ENCODE peak calls at places on chromosome 14, in eight cellular contexts. One of them, this sample, is unnamed.

GRCh38 chr14:53032838-53033390 is 82.1 kb upstream of the FERMT2 start:
- DNase-seq in right lobe of liver: no peak
- DNase-seq in stomach: no peak
- DNase-seq in H9: no peak
- DNase-seq in CD8-positive, alpha-beta T cell: no peak
- DNase-seq in nephron progenitor cell: no peak
- DNase-seq in thyroid gland: no peak
- DNase-seq in endodermal cell: no peak
- DNase-seq in this sample: no peak

GRCh38 chr14:24080888-24081738 is 9.8 kb downstream of the CPNE6 start:
- DNase-seq in right lobe of liver: peak
- DNase-seq in stomach: peak
- DNase-seq in H9: peak
- DNase-seq in CD8-positive, alpha-beta T cell: peak
- DNase-seq in nephron progenitor cell: peak
- DNase-seq in thyroid gland: peak
- DNase-seq in endodermal cell: peak
- DNase-seq in this sample: peak

GRCh38 chr14:24353551-24354529 is 14.0 kb upstream of the RIPK3 start:
- DNase-seq in right lobe of liver: no peak
- DNase-seq in stomach: no peak
- DNase-seq in H9: no peak
- DNase-seq in CD8-positive, alpha-beta T cell: no peak
- DNase-seq in nephron progenitor cell: no peak
- DNase-seq in thyroid gland: no peak
- DNase-seq in endodermal cell: peak
- DNase-seq in this sample: no peak

GRCh38 chr14:93050761-93051160 is 65.0 kb downstream of the ITPK1 start:
- DNase-seq in right lobe of liver: no peak
- DNase-seq in stomach: no peak
- DNase-seq in H9: no peak
- DNase-seq in CD8-positive, alpha-beta T cell: no peak
- DNase-seq in nephron progenitor cell: no peak
- DNase-seq in thyroid gland: no peak
- DNase-seq in endodermal cell: no peak
- DNase-seq in this sample: no peak

GRCh38 chr14:75711796-75712211 is 50.8 kb downstream of the TTLL5 start:
- DNase-seq in right lobe of liver: peak
- DNase-seq in stomach: peak
- DNase-seq in H9: peak
- DNase-seq in CD8-positive, alpha-beta T cell: no peak
- DNase-seq in nephron progenitor cell: no peak
- DNase-seq in thyroid gland: peak
- DNase-seq in endodermal cell: peak
- DNase-seq in this sample: peak

GRCh38 chr14:50957296-50957695 is 13.0 kb upstream of the PYGL start:
- DNase-seq in right lobe of liver: no peak
- DNase-seq in stomach: no peak
- DNase-seq in H9: no peak
- DNase-seq in CD8-positive, alpha-beta T cell: no peak
- DNase-seq in nephron progenitor cell: no peak
- DNase-seq in thyroid gland: no peak
- DNase-seq in endodermal cell: no peak
- DNase-seq in this sample: peak

GRCh38 chr14:102925646-102926045 is 3.2 kb downstream of the AMN start:
- DNase-seq in right lobe of liver: peak
- DNase-seq in stomach: no peak
- DNase-seq in H9: no peak
- DNase-seq in CD8-positive, alpha-beta T cell: no peak
- DNase-seq in nephron progenitor cell: no peak
- DNase-seq in thyroid gland: no peak
- DNase-seq in endodermal cell: no peak
- DNase-seq in this sample: no peak

GRCh38 chr14:100142073-100143040 is 17.1 kb downstream of the DEGS2 start:
- DNase-seq in right lobe of liver: no peak
- DNase-seq in stomach: peak
- DNase-seq in H9: no peak
- DNase-seq in CD8-positive, alpha-beta T cell: no peak
- DNase-seq in nephron progenitor cell: no peak
- DNase-seq in thyroid gland: peak
- DNase-seq in endodermal cell: no peak
- DNase-seq in this sample: no peak

GRCh38 chr14:90600619-90601018 is 203.8 kb downstream of the CALM1 start:
- DNase-seq in right lobe of liver: no peak
- DNase-seq in stomach: no peak
- DNase-seq in H9: no peak
- DNase-seq in CD8-positive, alpha-beta T cell: no peak
- DNase-seq in nephron progenitor cell: no peak
- DNase-seq in thyroid gland: no peak
- DNase-seq in endodermal cell: no peak
- DNase-seq in this sample: no peak

GRCh38 chr14:76121089-76121748 is 30.5 kb upstream of the GPATCH2L start:
- DNase-seq in right lobe of liver: no peak
- DNase-seq in stomach: no peak
- DNase-seq in H9: no peak
- DNase-seq in CD8-positive, alpha-beta T cell: no peak
- DNase-seq in nephron progenitor cell: no peak
- DNase-seq in thyroid gland: no peak
- DNase-seq in endodermal cell: no peak
- DNase-seq in this sample: no peak

GRCh38 chr14:101775756-101776292 is 14.3 kb downstream of the PPP2R5C start:
- DNase-seq in right lobe of liver: no peak
- DNase-seq in stomach: no peak
- DNase-seq in H9: no peak
- DNase-seq in CD8-positive, alpha-beta T cell: no peak
- DNase-seq in nephron progenitor cell: no peak
- DNase-seq in thyroid gland: no peak
- DNase-seq in endodermal cell: no peak
- DNase-seq in this sample: no peak

GRCh38 chr14:44316647-44317432 is 190.2 kb downstream of the FSCB start:
- DNase-seq in right lobe of liver: no peak
- DNase-seq in stomach: no peak
- DNase-seq in H9: no peak
- DNase-seq in CD8-positive, alpha-beta T cell: no peak
- DNase-seq in nephron progenitor cell: no peak
- DNase-seq in thyroid gland: no peak
- DNase-seq in endodermal cell: no peak
- DNase-seq in this sample: peak

GRCh38 chr14:81148635-81149034 is 72.1 kb downstream of the GTF2A1 start:
- DNase-seq in right lobe of liver: no peak
- DNase-seq in stomach: no peak
- DNase-seq in H9: no peak
- DNase-seq in CD8-positive, alpha-beta T cell: no peak
- DNase-seq in nephron progenitor cell: no peak
- DNase-seq in thyroid gland: no peak
- DNase-seq in endodermal cell: no peak
- DNase-seq in this sample: no peak

GRCh38 chr14:80278293-80279037 is 67.2 kb upstream of the DIO2 start:
- DNase-seq in right lobe of liver: no peak
- DNase-seq in stomach: peak
- DNase-seq in H9: no peak
- DNase-seq in CD8-positive, alpha-beta T cell: no peak
- DNase-seq in nephron progenitor cell: no peak
- DNase-seq in thyroid gland: peak
- DNase-seq in endodermal cell: no peak
- DNase-seq in this sample: no peak

GRCh38 chr14:34227834-34228662 is 234.0 kb downstream of the SPTSSA start:
- DNase-seq in right lobe of liver: peak
- DNase-seq in stomach: peak
- DNase-seq in H9: peak
- DNase-seq in CD8-positive, alpha-beta T cell: peak
- DNase-seq in nephron progenitor cell: peak
- DNase-seq in thyroid gland: peak
- DNase-seq in endodermal cell: peak
- DNase-seq in this sample: peak
- TF ChIP-seq CTCF in right lobe of liver: peak
- TF ChIP-seq CTCF in stomach: peak
- TF ChIP-seq CTCF in H9: peak
- TF ChIP-seq CTCF in CD8-positive, alpha-beta T cell: peak
- TF ChIP-seq CTCF in nephron progenitor cell: peak
- TF ChIP-seq CTCF in thyroid gland: peak
- TF ChIP-seq CTCF in endodermal cell: peak
- TF ChIP-seq CTCF in this sample: peak

DNA sequence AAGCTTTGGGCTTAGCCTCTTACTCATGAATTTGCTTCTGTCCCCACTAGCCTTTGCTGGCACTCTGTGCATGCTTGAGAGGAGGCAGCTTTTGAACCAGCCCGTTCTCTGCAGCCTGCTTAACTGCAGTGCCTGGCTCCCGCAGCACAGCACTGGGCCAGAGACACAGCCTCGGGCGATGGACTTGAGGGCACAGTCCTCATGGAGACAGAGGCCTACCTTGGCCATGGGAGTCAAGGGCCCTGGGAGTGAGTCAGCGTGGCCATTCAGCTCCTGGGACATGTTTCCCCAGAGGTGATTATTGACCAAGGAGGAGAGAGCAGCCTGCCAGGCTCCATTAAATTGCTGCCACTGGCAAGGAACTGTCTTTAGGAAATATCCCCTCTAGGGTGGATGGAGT is 93.5 kb downstream of the SMOC1 start:
- DNase-seq in right lobe of liver: no peak
- DNase-seq in stomach: no peak
- DNase-seq in H9: no peak
- DNase-seq in CD8-positive, alpha-beta T cell: no peak
- DNase-seq in nephron progenitor cell: no peak
- DNase-seq in thyroid gland: no peak
- DNase-seq in endodermal cell: no peak
- DNase-seq in this sample: no peak
- TF ChIP-seq CTCF in right lobe of liver: no peak
- TF ChIP-seq CTCF in stomach: no peak
- TF ChIP-seq CTCF in H9: no peak
- TF ChIP-seq CTCF in CD8-positive, alpha-beta T cell: no peak
- TF ChIP-seq CTCF in nephron progenitor cell: no peak
- TF ChIP-seq CTCF in thyroid gland: no peak
- TF ChIP-seq CTCF in endodermal cell: no peak
- TF ChIP-seq CTCF in this sample: no peak

GRCh38 chr14:72815459-72815858 is 78.4 kb downstream of the DPF3 start:
- DNase-seq in right lobe of liver: no peak
- DNase-seq in stomach: no peak
- DNase-seq in H9: no peak
- DNase-seq in CD8-positive, alpha-beta T cell: no peak
- DNase-seq in nephron progenitor cell: no peak
- DNase-seq in thyroid gland: no peak
- DNase-seq in endodermal cell: no peak
- DNase-seq in this sample: no peak

GRCh38 chr14:72809063-72809462 is 84.8 kb downstream of the DPF3 start:
- DNase-seq in right lobe of liver: no peak
- DNase-seq in stomach: no peak
- DNase-seq in H9: no peak
- DNase-seq in CD8-positive, alpha-beta T cell: no peak
- DNase-seq in nephron progenitor cell: no peak
- DNase-seq in thyroid gland: no peak
- DNase-seq in endodermal cell: no peak
- DNase-seq in this sample: no peak

GRCh38 chr14:72808564-72808963 is 85.3 kb downstream of the DPF3 start:
- DNase-seq in right lobe of liver: no peak
- DNase-seq in stomach: no peak
- DNase-seq in H9: no peak
- DNase-seq in CD8-positive, alpha-beta T cell: no peak
- DNase-seq in nephron progenitor cell: no peak
- DNase-seq in thyroid gland: no peak
- DNase-seq in endodermal cell: no peak
- DNase-seq in this sample: peak

GRCh38 chr14:72810201-72810600 is 83.7 kb downstream of the DPF3 start:
- DNase-seq in right lobe of liver: no peak
- DNase-seq in stomach: no peak
- DNase-seq in H9: no peak
- DNase-seq in CD8-positive, alpha-beta T cell: peak
- DNase-seq in nephron progenitor cell: no peak
- DNase-seq in thyroid gland: no peak
- DNase-seq in endodermal cell: no peak
- DNase-seq in this sample: no peak

DNA sequence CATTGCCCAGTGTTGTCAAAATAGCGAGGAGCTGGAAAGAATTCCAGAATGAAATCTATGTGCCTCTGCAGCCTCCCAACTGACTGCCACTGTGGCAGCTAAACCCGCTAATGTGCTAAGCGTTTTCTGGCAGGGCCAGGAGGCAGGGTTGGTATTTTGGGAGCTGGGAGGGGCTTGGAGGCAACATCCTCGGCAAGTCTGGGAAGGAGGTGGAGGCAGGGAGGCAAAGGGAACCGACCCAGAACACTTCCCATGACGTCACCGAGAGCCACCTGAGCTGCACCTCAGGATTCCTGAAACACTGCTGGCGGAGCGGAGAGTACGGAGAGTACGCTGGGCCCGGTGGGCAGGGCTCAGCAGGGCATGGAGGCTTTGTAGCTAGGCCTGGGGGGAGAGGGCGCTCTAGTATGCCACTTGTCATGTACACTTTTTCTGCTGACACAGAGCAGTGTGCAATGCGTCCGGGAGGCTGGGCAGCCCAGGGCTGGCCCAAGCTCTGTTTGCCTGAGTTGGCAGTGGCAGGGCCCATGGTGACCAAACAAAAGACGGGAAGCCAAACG is 81.5 kb downstream of the DPF3 start:
- DNase-seq in right lobe of liver: peak
- DNase-seq in stomach: peak
- DNase-seq in H9: peak
- DNase-seq in CD8-positive, alpha-beta T cell: no peak
- DNase-seq in nephron progenitor cell: no peak
- DNase-seq in thyroid gland: peak
- DNase-seq in endodermal cell: peak
- DNase-seq in this sample: no peak
- TF ChIP-seq CTCF in right lobe of liver: peak
- TF ChIP-seq CTCF in stomach: no peak
- TF ChIP-seq CTCF in H9: no peak
- TF ChIP-seq CTCF in CD8-positive, alpha-beta T cell: no peak
- TF ChIP-seq CTCF in nephron progenitor cell: no peak
- TF ChIP-seq CTCF in thyroid gland: no peak
- TF ChIP-seq CTCF in endodermal cell: no peak
- TF ChIP-seq CTCF in this sample: no peak

GRCh38 chr14:61322799-61323290 is 1.5 kb downstream of the PRKCH start:
- DNase-seq in right lobe of liver: no peak
- DNase-seq in stomach: no peak
- DNase-seq in H9: no peak
- DNase-seq in CD8-positive, alpha-beta T cell: peak
- DNase-seq in nephron progenitor cell: no peak
- DNase-seq in thyroid gland: peak
- DNase-seq in endodermal cell: peak
- DNase-seq in this sample: no peak

GRCh38 chr14:61322011-61322798 is 826 bp downstream of the PRKCH start:
- DNase-seq in right lobe of liver: peak
- DNase-seq in stomach: peak
- DNase-seq in H9: peak
- DNase-seq in CD8-positive, alpha-beta T cell: peak
- DNase-seq in nephron progenitor cell: no peak
- DNase-seq in thyroid gland: peak
- DNase-seq in endodermal cell: peak
- DNase-seq in this sample: no peak

GRCh38 chr14:61320806-61321384 is 484 bp upstream of the PRKCH start:
- DNase-seq in right lobe of liver: no peak
- DNase-seq in stomach: no peak
- DNase-seq in H9: no peak
- DNase-seq in CD8-positive, alpha-beta T cell: no peak
- DNase-seq in nephron progenitor cell: no peak
- DNase-seq in thyroid gland: peak
- DNase-seq in endodermal cell: no peak
- DNase-seq in this sample: no peak

GRCh38 chr14:61319706-61320105 is 1.7 kb upstream of the PRKCH start:
- DNase-seq in right lobe of liver: no peak
- DNase-seq in stomach: no peak
- DNase-seq in H9: no peak
- DNase-seq in CD8-positive, alpha-beta T cell: no peak
- DNase-seq in nephron progenitor cell: no peak
- DNase-seq in thyroid gland: peak
- DNase-seq in endodermal cell: no peak
- DNase-seq in this sample: no peak

GRCh38 chr14:61321385-61322010 is at the start of gene PRKCH:
- DNase-seq in right lobe of liver: peak
- DNase-seq in stomach: peak
- DNase-seq in H9: peak
- DNase-seq in CD8-positive, alpha-beta T cell: peak
- DNase-seq in nephron progenitor cell: peak
- DNase-seq in thyroid gland: peak
- DNase-seq in endodermal cell: peak
- DNase-seq in this sample: peak
- TF ChIP-seq CTCF in right lobe of liver: no peak
- TF ChIP-seq CTCF in stomach: no peak
- TF ChIP-seq CTCF in H9: peak
- TF ChIP-seq CTCF in CD8-positive, alpha-beta T cell: no peak
- TF ChIP-seq CTCF in nephron progenitor cell: no peak
- TF ChIP-seq CTCF in thyroid gland: no peak
- TF ChIP-seq CTCF in endodermal cell: peak
- TF ChIP-seq CTCF in this sample: no peak